ENCODE peak calls at places on chromosomes 6 and 20, in eight cellular contexts. D, L, G, J, R, I, H and Y are unnamed samples. For H3K4me1, the result is how much of the 10 kb centered on the place peaks cover.

GRCh38 chr6:26224940-26225847 is 138.0 kb downstream of the HFE start:
- DNase-seq in D (peak), L (no peak), G (no peak), J (no peak), R (no peak), I (no peak), H (no peak), Y (no peak)

GRCh38 chr20:6708010-6708409 is 59.5 kb upstream of the BMP2 start:
- DNase-seq in D (peak), L (peak), G (no peak), J (peak), R (no peak), I (no peak), H (peak), Y (no peak)

GRCh38 chr6:8736046-8736877 is 300.9 kb upstream of the SLC35B3 start:
- DNase-seq in D (no peak), L (no peak), G (no peak), J (no peak), R (no peak), I (no peak), H (no peak), Y (no peak)

GRCh38 chr6:1524040-1524480 is 85.7 kb upstream of the FOXC1 start:
- DNase-seq in D (peak), L (peak), G (peak), J (peak), R (no peak), I (peak), H (peak), Y (no peak)

GRCh38 chr6:21500314-21500713 is 93.2 kb upstream of the SOX4 start:
- DNase-seq in D (no peak), L (no peak), G (no peak), J (no peak), R (no peak), I (no peak), H (no peak), Y (no peak)

GRCh38 chr6:19905584-19905983 is 68.4 kb downstream of the ID4 start:
- DNase-seq in D (no peak), L (no peak), G (no peak), J (no peak), R (no peak), I (no peak), H (no peak), Y (no peak)

GRCh38 chr6:135269399-135270005 is 88.4 kb downstream of the MYB start:
- DNase-seq in D (no peak), L (no peak), G (no peak), J (no peak), R (no peak), I (no peak), H (no peak), Y (no peak)

GRCh38 chr20:47258745-47259695 is 97.5 kb downstream of the ZMYND8 start:
- DNase-seq in D (no peak), L (peak), G (no peak), J (peak), R (no peak), I (no peak), H (no peak), Y (no peak)

GRCh38 chr20:50469796-50470195 is 40.4 kb upstream of the PTPN1 start:
- DNase-seq in D (no peak), L (no peak), G (no peak), J (no peak), R (peak), I (no peak), H (peak), Y (no peak)

GRCh38 chr6:35640017-35640664 is 48.6 kb downstream of the FKBP5 start:
- DNase-seq in D (peak), L (no peak), G (no peak), J (no peak), R (no peak), I (no peak), H (no peak), Y (no peak)

GRCh38 chr20:6698056-6698455 is 69.4 kb upstream of the BMP2 start:
- DNase-seq in D (peak), L (no peak), G (no peak), J (no peak), R (peak), I (peak), H (peak), Y (no peak)

GRCh38 chr6:113979930-113980329 is 9.0 kb upstream of the HDAC2 start:
- DNase-seq in D (no peak), L (no peak), G (no peak), J (no peak), R (no peak), I (no peak), H (no peak), Y (no peak)

GRCh38 chr20:41175727-41176330 is 38.5 kb downstream of the PLCG1 start:
- DNase-seq in D (no peak), L (peak), G (no peak), J (peak), R (no peak), I (no peak), H (no peak), Y (peak)

GRCh38 chr6:30025197-30025596 is 35.9 kb upstream of the POLR1H start:
- DNase-seq in D (no peak), L (no peak), G (no peak), J (no peak), R (no peak), I (no peak), H (no peak), Y (no peak)

GRCh38 chr6:22952076-22952475 is 382.7 kb downstream of the HDGFL1 start:
- DNase-seq in D (no peak), L (no peak), G (no peak), J (no peak), R (no peak), I (no peak), H (no peak), Y (no peak)

GRCh38 chr6:13453771-13454251 is 33.6 kb downstream of the GFOD1 start:
- DNase-seq in D (no peak), L (no peak), G (no peak), J (no peak), R (no peak), I (peak), H (no peak), Y (no peak)

GRCh38 chr6:167750956-167751358 is 75.8 kb upstream of the AFDN start:
- DNase-seq in D (peak), L (peak), G (no peak), J (peak), R (peak), I (peak), H (peak), Y (no peak)

GRCh38 chr20:24502184-24502583 is 32.8 kb downstream of the SYNDIG1 start:
- DNase-seq in D (no peak), L (no peak), G (peak), J (no peak), R (no peak), I (no peak), H (no peak), Y (no peak)

GRCh38 chr20:63775096-63775978 is 35.8 kb downstream of the SLC2A4RG start:
- DNase-seq in D (no peak), L (no peak), G (peak), J (peak), R (no peak), I (no peak), H (no peak), Y (no peak)

DNA sequence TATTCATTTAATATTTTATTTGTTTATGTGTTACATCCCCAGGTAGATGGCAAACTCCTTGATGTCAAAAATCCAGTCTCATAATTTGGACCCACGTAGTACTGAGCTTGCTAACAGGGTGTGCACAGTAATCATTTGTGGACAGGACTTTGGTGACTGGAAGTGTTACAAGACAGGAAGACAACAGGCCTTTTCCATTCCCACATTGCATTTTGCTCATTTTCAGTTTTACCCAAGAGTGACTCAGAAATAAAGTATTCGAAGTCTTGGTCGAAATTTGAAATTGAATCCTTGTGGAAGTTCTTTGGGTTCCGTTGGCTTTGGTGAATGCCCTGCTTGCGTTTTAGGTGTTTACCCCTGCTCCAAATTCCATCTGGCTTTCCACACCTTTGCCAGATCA is 63.0 kb upstream of the THBS2 start:
- DNase-seq in D (no peak), L (no peak), G (no peak), J (no peak), R (no peak), I (no peak), H (no peak), Y (no peak)
- TF ChIP-seq POLR2A in D (no peak), L (no peak), G (no peak), J (no peak), R (no peak), I (no peak), H (no peak), Y (no peak)

GRCh38 chr20:19986419-19986818 is 30.7 kb upstream of the NAA20 start:
- DNase-seq in D (no peak), L (no peak), G (peak), J (no peak), R (no peak), I (no peak), H (no peak), Y (no peak)
- H3K4me1 ChIP-seq in D (under half), L (half or more), G (under half), J (under half), R (under half), I (under half), H (under half), Y (half or more)

GRCh38 chr6:134052776-134053120 is 324 bp upstream of the SLC2A12 start:
- DNase-seq in D (no peak), L (no peak), G (no peak), J (no peak), R (no peak), I (no peak), H (no peak), Y (no peak)
- H3K4me3 ChIP-seq in D (peak), L (peak), G (peak), J (peak), R (peak), I (peak), H (peak), Y (peak)

GRCh38 chr6:85593438-85594196 is at the start of gene SNX14:
- DNase-seq in D (peak), L (peak), G (peak), J (peak), R (peak), I (peak), H (peak), Y (peak)
- TF ChIP-seq POLR2A in D (peak), L (peak), G (peak), J (no peak), R (no peak), I (peak), H (peak), Y (no peak)

GRCh38 chr20:57772349-57772964 is 62.6 kb upstream of the PMEPA1 start:
- DNase-seq in D (no peak), L (no peak), G (no peak), J (no peak), R (no peak), I (no peak), H (no peak), Y (no peak)
- H3K4me1 ChIP-seq in D (under half), L (under half), G (under half), J (under half), R (under half), I (under half), H (under half), Y (under half)

GRCh38 chr20:3092611-3093379 is 8.3 kb upstream of the AVP start:
- DNase-seq in D (no peak), L (no peak), G (no peak), J (no peak), R (no peak), I (no peak), H (no peak), Y (no peak)
- H3K4me3 ChIP-seq in D (no peak), L (peak), G (no peak), J (peak), R (no peak), I (no peak), H (no peak), Y (peak)

GRCh38 chr20:31719644-31720485 is 2.8 kb downstream of the BCL2L1 start:
- DNase-seq in D (peak), L (no peak), G (no peak), J (no peak), R (peak), I (no peak), H (no peak), Y (peak)
- TF ChIP-seq POLR2A in D (no peak), L (peak), G (no peak), J (no peak), R (peak), I (no peak), H (peak), Y (no peak)